ENCODE peak calls at places on chromosomes 16 and 17, in six cellular contexts. Y, Q, A, W, V and J are unnamed samples.
A peak's percentile ranks its signal among the peaks of the same experiment; 100 is the strongest.

GRCh38 chr17:47663997-47664941 is 14.6 kb downstream of the KPNB1 start:
- DNase-seq in A (peak; percentile 77), W (peak; percentile 53), V (peak; percentile 85), Q (no peak), Y (no peak), J (no peak)

GRCh38 chr17:44738214-44738906 is 20.4 kb upstream of the ADAM11 start:
- DNase-seq in Q (no peak), Y (no peak), W (peak; percentile 59), A (no peak), V (no peak), J (no peak)

GRCh38 chr17:34307110-34307509 is 12.1 kb upstream of the CCL8 start:
- DNase-seq in Y (no peak), Q (peak; percentile 34), W (no peak), V (no peak), A (no peak), J (no peak)

GRCh38 chr16:85419503-85420408 is 193.4 kb upstream of the GSE1 start:
- DNase-seq in V (no peak), Y (no peak), A (no peak), W (no peak), Q (no peak), J (no peak)

GRCh38 chr16:50547340-50547865 is 793 bp upstream of the NKD1 start:
- DNase-seq in A (peak; percentile 46), W (peak; percentile 72), Y (no peak), V (peak; percentile 4), Q (peak; percentile 36), J (no peak)

GRCh38 chr17:34852614-34853013 is 108.6 kb downstream of the CCT6B start:
- DNase-seq in Y (no peak), Q (no peak), V (no peak), A (no peak), W (no peak), J (no peak)

GRCh38 chr17:42251115-42251514 is 25.1 kb downstream of the STAT5B start:
- DNase-seq in W (no peak), Y (no peak), Q (no peak), V (no peak), A (no peak), J (no peak)

GRCh38 chr16:56513972-56514371 is 5.9 kb downstream of the BBS2 start:
- DNase-seq in Q (no peak), A (peak; percentile 31), Y (no peak), W (peak; percentile 38), V (peak; percentile 64), J (no peak)

GRCh38 chr17:35127751-35128514 is 6.5 kb downstream of the FNDC8 start:
- DNase-seq in V (no peak), Y (no peak), Q (no peak), A (no peak), W (no peak), J (no peak)

GRCh38 chr17:74952431-74953128 is 16.9 kb downstream of the OTOP3 start:
- DNase-seq in V (no peak), A (no peak), Y (no peak), W (no peak), Q (no peak), J (no peak)

GRCh38 chr17:81912441-81913309 is 1.5 kb upstream of the PCYT2 start:
- DNase-seq in W (no peak), A (no peak), Y (no peak), V (peak; percentile 90), Q (no peak), J (no peak)

GRCh38 chr16:57996406-57997175 is 3.9 kb downstream of the ZNF319 start:
- DNase-seq in W (no peak), V (no peak), A (no peak), Q (no peak), Y (no peak), J (no peak)

GRCh38 chr16:71537643-71538042 is 11.4 kb downstream of the CHST4 start:
- DNase-seq in Q (no peak), A (peak; percentile 56), Y (no peak), V (peak; percentile 63), W (peak; percentile 66), J (no peak)

GRCh38 chr16:85202631-85203461 is 90.6 kb upstream of the CIBAR2 start:
- DNase-seq in A (peak; percentile 70), V (no peak), Y (no peak), W (no peak), Q (peak; percentile 89), J (no peak)

GRCh38 chr17:73320601-73321264 is 8.9 kb upstream of the CDC42EP4 start:
- DNase-seq in V (no peak), W (no peak), A (peak; percentile 38), Y (no peak), Q (no peak), J (no peak)

GRCh38 chr16:62404857-62405611 is 368.8 kb upstream of the CDH8 start:
- DNase-seq in Y (no peak), W (no peak), A (no peak), V (no peak), Q (no peak), J (no peak)

GRCh38 chr17:41519501-41520224 is 973 bp upstream of the KRT15 start:
- DNase-seq in Y (no peak), W (no peak), V (peak; percentile 58), A (no peak), Q (no peak), J (no peak)

GRCh38 chr17:67156269-67157199 is 88.5 kb downstream of the HELZ start:
- DNase-seq in W (no peak), A (no peak), Q (no peak), V (peak; percentile 78), Y (no peak), J (no peak)

GRCh38 chr16:51666821-51667220 is 515.8 kb upstream of the SALL1 start:
- DNase-seq in A (no peak), V (no peak), Q (no peak), W (no peak), Y (no peak), J (no peak)

GRCh38 chr17:27559996-27560481 is 70.9 kb upstream of the LGALS9 start:
- DNase-seq in W (no peak), V (peak; percentile 70), Y (no peak), Q (peak; percentile 73), A (peak; percentile 69), J (no peak)

DNA sequence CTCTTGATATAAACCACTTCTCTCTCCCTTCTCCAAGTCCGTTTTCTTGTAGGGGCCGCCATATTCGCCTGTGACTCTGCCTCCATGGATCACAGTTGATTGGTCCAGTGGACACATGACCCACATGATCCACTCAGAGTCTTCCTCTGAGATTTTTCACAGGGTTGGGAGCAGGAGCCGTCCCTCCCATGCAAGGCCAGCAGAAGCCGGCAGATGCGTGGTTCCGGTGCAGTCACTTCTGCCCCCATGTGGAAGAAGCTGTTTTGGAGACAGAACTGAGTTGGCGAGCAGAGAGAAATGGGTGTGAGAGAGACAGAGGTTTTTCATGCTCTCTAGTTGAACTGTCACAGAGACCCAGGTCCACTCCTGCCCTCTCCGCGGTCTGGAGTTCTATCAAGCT is 83.3 kb downstream of the C16orf95 start:
- DNase-seq in A (no peak), Q (no peak), V (no peak), Y (no peak), W (no peak), J (no peak)
- TF ChIP-seq CTCF in A (peak; percentile 32), Q (no peak), V (peak; percentile 9), Y (no peak), W (no peak), J (no peak)

GRCh38 chr17:21058098-21058893 is 15.5 kb upstream of the USP22 start:
- DNase-seq in W (no peak), Y (no peak), Q (no peak), A (no peak), V (peak; percentile 56), J (no peak)
- TF ChIP-seq CTCF in W (no peak), Y (no peak), Q (no peak), A (peak; percentile 30), V (peak; percentile 38), J (no peak)

DNA sequence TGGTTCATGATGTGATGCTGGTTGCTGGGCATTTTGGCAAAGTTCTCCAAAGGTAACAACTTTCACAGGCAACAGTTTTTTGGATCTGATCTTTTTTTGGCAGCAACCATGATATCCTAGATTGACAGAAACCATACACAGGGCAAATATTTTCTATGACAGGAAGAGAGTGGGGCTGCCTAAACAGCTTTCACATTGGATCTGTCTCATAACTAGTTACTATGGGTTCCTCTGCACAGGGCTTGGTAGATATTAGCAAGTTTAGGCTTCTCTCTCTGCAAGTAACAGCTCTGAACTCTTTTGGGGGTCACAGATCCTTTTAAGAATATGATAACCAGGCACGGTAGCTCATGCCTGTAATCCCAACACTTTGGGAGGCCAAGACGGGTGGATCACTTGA is 28.6 kb downstream of the COG4 start:
- DNase-seq in V (no peak), W (no peak), Q (no peak), Y (no peak), A (no peak), J (no peak)
- TF ChIP-seq CTCF in V (no peak), W (no peak), Q (no peak), Y (no peak), A (no peak), J (no peak)

GRCh38 chr16:2339521-2340484 is 725 bp downstream of the ABCA3 start:
- DNase-seq in Q (peak; percentile 58), W (peak; percentile 73), A (peak; percentile 75), Y (no peak), V (peak; percentile 47), J (peak; percentile 37)

GRCh38 chr16:2341456-2342447 is 1.2 kb upstream of the ABCA3 start:
- DNase-seq in A (no peak), Y (no peak), V (no peak), W (no peak), Q (peak; percentile 32), J (no peak)

GRCh38 chr16:2337431-2338296 is 2.9 kb downstream of the ABCA3 start:
- DNase-seq in V (no peak), A (no peak), Q (no peak), Y (no peak), W (no peak), J (no peak)

GRCh38 chr16:2340564-2341455 is at the start of gene ABCA3:
- DNase-seq in V (peak; percentile 94), W (peak; percentile 100), Y (peak; percentile 93), Q (peak; percentile 96), A (peak; percentile 91), J (peak; percentile 77)

GRCh38 chr16:2343211-2343610 is 2.7 kb upstream of the ABCA3 start:
- DNase-seq in Q (no peak), V (no peak), Y (no peak), W (no peak), A (no peak), J (no peak)
- TF ChIP-seq CTCF in Q (no peak), V (no peak), Y (no peak), W (no peak), A (no peak), J (no peak)

GRCh38 chr16:88610080-88610479 is 28.3 kb upstream of the IL17C start:
- DNase-seq in Q (no peak), V (no peak), Y (no peak), A (no peak), W (no peak), J (no peak)
- TF ChIP-seq CTCF in Q (no peak), V (peak; percentile 20), Y (no peak), A (no peak), W (no peak), J (no peak)